ENCODE peak calls at places on chromosome 10, in seven cellular contexts. X is activated CD8-positive, alpha-beta T cell treated with anti-CD3 and anti-CD28 coated beads for 36 hours; H is CD4-positive, alpha-beta T cell; V is left colon; I is pancreas; E is Right ventricle myocardium inferior; Q is HCT116. W is an unnamed sample.

GRCh38 chr10:32889631-32890212 is 68.3 kb downstream of the ITGB1 start:
- ATAC-seq in X (no peak), H (no peak), V (no peak), I (no peak), E (no peak), Q (no peak), W (no peak)

GRCh38 chr10:84348860-84349259 is 20.5 kb downstream of the CCSER2 start:
- ATAC-seq in X (no peak), H (no peak), V (no peak), I (no peak), E (peak), Q (no peak), W (no peak)

GRCh38 chr10:92434385-92434784 is 139.5 kb downstream of the IDE start:
- ATAC-seq in X (no peak), H (no peak), V (no peak), I (no peak), E (no peak), Q (no peak), W (no peak)

GRCh38 chr10:60417898-60418297 is 28.2 kb upstream of the ANK3 start:
- ATAC-seq in X (no peak), H (no peak), V (no peak), I (no peak), E (no peak), Q (peak), W (peak)

GRCh38 chr10:97490592-97490991 is 7.6 kb downstream of the MMS19 start:
- ATAC-seq in X (no peak), H (no peak), V (no peak), I (no peak), E (peak), Q (no peak), W (no peak)

GRCh38 chr10:12730809-12731519 is 270.5 kb downstream of the CCDC3 start:
- ATAC-seq in X (no peak), H (no peak), V (no peak), I (no peak), E (peak), Q (no peak), W (no peak)

GRCh38 chr10:79025113-79025832 is 43.5 kb upstream of the ZMIZ1 start:
- ATAC-seq in X (peak), H (peak), V (no peak), I (peak), E (no peak), Q (no peak), W (no peak)

GRCh38 chr10:113007821-113008220 is 57.8 kb downstream of the TCF7L2 start:
- ATAC-seq in X (peak), H (peak), V (no peak), I (no peak), E (no peak), Q (no peak), W (no peak)

GRCh38 chr10:112394475-112394875 is 20.6 kb downstream of the ACSL5 start:
- ATAC-seq in X (no peak), H (no peak), V (peak), I (no peak), E (no peak), Q (peak), W (no peak)

GRCh38 chr10:29479081-29479917 is 155.5 kb downstream of the SVIL start:
- ATAC-seq in X (no peak), H (peak), V (no peak), I (no peak), E (no peak), Q (no peak), W (peak)

GRCh38 chr10:101897633-101898032 is 54.0 kb upstream of the KCNIP2 start:
- ATAC-seq in X (no peak), H (no peak), V (peak), I (no peak), E (peak), Q (no peak), W (no peak)

GRCh38 chr10:9362721-9363120 is 1308.2 kb downstream of the GATA3 start:
- ATAC-seq in X (no peak), H (peak), V (no peak), I (no peak), E (no peak), Q (no peak), W (no peak)

GRCh38 chr10:122139627-122140151 is 131.4 kb upstream of the BTBD16 start:
- ATAC-seq in X (no peak), H (no peak), V (no peak), I (no peak), E (peak), Q (no peak), W (no peak)

W was measured in esophagus mucosa.